ENCODE peak calls at places on chromosomes 13 and 19, in seven cellular contexts. I, A, T, C, K, U and J are unnamed samples.

GRCh38 chr19:47256688-47257410 is 524 bp downstream of the CCDC9 start:
- DNase-seq in I (peak), A (peak), T (peak), C (peak), K (peak), U (peak), J (peak)

GRCh38 chr19:12000152-12000981 is 35.1 kb downstream of the ZNF433 start:
- DNase-seq in I (no peak), A (no peak), T (no peak), C (no peak), K (no peak), U (no peak), J (no peak)

GRCh38 chr13:111239754-111240670 is 80.4 kb upstream of the TEX29 start:
- DNase-seq in I (no peak), A (no peak), T (no peak), C (no peak), K (no peak), U (no peak), J (no peak)

GRCh38 chr19:40246292-40247073 is 20.0 kb upstream of the CCNP start:
- DNase-seq in I (no peak), A (no peak), T (no peak), C (no peak), K (no peak), U (no peak), J (no peak)

GRCh38 chr19:46759817-46760333 is 13.6 kb upstream of the STRN4 start:
- DNase-seq in I (no peak), A (no peak), T (no peak), C (peak), K (no peak), U (no peak), J (no peak)

GRCh38 chr19:35124098-35125060 is 8.8 kb downstream of the FXYD3 start:
- DNase-seq in I (peak), A (peak), T (peak), C (peak), K (peak), U (peak), J (peak)

GRCh38 chr19:45223879-45224278 is 21.3 kb downstream of the EXOC3L2 start:
- DNase-seq in I (no peak), A (no peak), T (no peak), C (no peak), K (no peak), U (no peak), J (no peak)

GRCh38 chr13:40490086-40490723 is 176.2 kb downstream of the FOXO1 start:
- DNase-seq in I (no peak), A (no peak), T (peak), C (no peak), K (no peak), U (no peak), J (peak)

GRCh38 chr13:76239031-76239680 is 603.0 kb downstream of the LMO7 start:
- DNase-seq in I (no peak), A (no peak), T (no peak), C (no peak), K (no peak), U (no peak), J (no peak)

GRCh38 chr13:35787937-35788336 is 311.4 kb upstream of the MAB21L1 start:
- DNase-seq in I (no peak), A (no peak), T (no peak), C (no peak), K (no peak), U (no peak), J (no peak)

GRCh38 chr13:66805657-66806056 is 424.5 kb downstream of the PCDH9 start:
- DNase-seq in I (no peak), A (no peak), T (no peak), C (no peak), K (peak), U (no peak), J (no peak)

GRCh38 chr19:872266-872951 is 12.9 kb downstream of the CFD start:
- DNase-seq in I (peak), A (peak), T (peak), C (no peak), K (no peak), U (no peak), J (peak)

GRCh38 chr19:48362716-48363499 is 832 bp downstream of the TMEM143 start:
- DNase-seq in I (peak), A (peak), T (peak), C (peak), K (peak), U (peak), J (peak)

GRCh38 chr19:48365602-48366001 is 1.4 kb downstream of the SYNGR4 start:
- DNase-seq in I (no peak), A (no peak), T (no peak), C (no peak), K (no peak), U (no peak), J (no peak)

GRCh38 chr19:48363810-48364563 is at the start of the genes SYNGR4 and TMEM143:
- DNase-seq in I (peak), A (peak), T (peak), C (peak), K (peak), U (peak), J (peak)

GRCh38 chr19:48363500-48363809 is 285 bp downstream of the TMEM143 start:
- DNase-seq in I (no peak), A (no peak), T (no peak), C (no peak), K (peak), U (no peak), J (no peak)

DNA sequence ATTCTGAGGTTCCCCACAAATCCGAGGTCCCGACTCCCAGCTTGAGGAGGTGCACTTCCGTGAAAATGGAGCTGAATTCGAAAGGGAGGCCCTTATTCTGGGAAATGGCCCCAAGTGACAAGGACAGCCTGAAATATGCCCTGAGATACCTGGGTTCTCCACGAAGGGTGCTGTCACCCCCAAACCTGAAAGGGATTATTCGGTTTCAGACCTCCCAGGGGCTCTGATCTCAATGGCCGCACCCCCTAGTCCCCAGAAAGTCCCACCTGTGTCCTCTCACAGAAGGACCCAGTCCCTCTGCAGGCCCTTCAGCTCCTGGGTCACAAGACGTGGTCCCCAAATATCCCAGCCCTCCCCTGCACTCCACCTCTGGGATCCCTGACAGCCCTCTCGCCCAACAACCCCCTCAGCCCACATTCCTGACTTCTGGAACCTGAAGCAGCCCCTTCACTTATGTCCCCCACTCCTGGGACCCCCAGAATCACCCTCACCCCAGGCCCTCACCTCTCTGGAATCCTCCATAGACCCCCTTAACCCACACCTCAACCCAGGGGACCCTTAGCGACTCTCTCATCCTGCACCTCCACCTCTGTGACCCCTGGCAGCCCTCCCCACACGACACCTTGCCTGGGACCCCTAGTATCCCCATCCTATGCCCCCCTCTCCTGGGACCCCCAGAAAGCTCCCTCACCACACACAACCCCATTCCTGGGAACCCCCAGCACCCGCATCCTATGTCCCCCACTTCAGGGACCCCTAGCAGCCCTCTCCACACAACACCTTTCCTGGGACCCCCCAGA is 597 bp downstream of the SYNGR4 start:
- DNase-seq in I (no peak), A (no peak), T (peak), C (no peak), K (no peak), U (no peak), J (no peak)
- H3K27ac ChIP-seq in I (no peak), A (peak), T (peak), C (peak), K (peak), U (peak), J (peak)

DNA sequence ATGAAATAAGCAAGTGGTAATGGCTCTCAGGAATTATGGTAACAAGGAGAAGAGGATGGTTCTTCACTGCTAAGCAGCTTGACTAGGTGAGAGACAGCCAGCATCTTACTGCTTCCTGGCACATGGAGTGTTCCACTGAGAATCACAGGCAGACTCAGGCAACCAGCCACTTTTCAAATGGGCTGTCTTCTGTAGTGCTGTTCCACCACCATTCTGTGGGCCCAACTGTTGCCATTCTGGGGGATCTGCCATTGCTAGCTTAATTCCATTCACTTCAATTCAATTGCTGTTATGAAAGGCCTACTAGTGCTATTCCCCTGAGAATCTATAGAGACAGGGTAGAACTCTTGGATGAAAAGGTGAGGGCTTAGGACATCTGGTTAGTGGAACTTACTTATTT is 341.9 kb downstream of the KCNRG start:
- DNase-seq in I (no peak), A (no peak), T (no peak), C (no peak), K (no peak), U (no peak), J (no peak)
- H3K27ac ChIP-seq in I (no peak), A (no peak), T (no peak), C (peak), K (no peak), U (no peak), J (no peak)

GRCh38 chr19:19466201-19466600 is 49.1 kb downstream of the TSSK6 start:
- DNase-seq in I (no peak), A (peak), T (no peak), C (no peak), K (peak), U (no peak), J (no peak)

GRCh38 chr19:19463348-19464117 is 51.8 kb downstream of the TSSK6 start:
- DNase-seq in I (no peak), A (peak), T (no peak), C (no peak), K (peak), U (no peak), J (no peak)

GRCh38 chr19:19465436-19466070 is 49.8 kb downstream of the TSSK6 start:
- DNase-seq in I (no peak), A (peak), T (no peak), C (no peak), K (no peak), U (no peak), J (no peak)

GRCh38 chr19:19461671-19462622 is 53.4 kb downstream of the TSSK6 start:
- DNase-seq in I (peak), A (peak), T (peak), C (peak), K (peak), U (no peak), J (no peak)

DNA sequence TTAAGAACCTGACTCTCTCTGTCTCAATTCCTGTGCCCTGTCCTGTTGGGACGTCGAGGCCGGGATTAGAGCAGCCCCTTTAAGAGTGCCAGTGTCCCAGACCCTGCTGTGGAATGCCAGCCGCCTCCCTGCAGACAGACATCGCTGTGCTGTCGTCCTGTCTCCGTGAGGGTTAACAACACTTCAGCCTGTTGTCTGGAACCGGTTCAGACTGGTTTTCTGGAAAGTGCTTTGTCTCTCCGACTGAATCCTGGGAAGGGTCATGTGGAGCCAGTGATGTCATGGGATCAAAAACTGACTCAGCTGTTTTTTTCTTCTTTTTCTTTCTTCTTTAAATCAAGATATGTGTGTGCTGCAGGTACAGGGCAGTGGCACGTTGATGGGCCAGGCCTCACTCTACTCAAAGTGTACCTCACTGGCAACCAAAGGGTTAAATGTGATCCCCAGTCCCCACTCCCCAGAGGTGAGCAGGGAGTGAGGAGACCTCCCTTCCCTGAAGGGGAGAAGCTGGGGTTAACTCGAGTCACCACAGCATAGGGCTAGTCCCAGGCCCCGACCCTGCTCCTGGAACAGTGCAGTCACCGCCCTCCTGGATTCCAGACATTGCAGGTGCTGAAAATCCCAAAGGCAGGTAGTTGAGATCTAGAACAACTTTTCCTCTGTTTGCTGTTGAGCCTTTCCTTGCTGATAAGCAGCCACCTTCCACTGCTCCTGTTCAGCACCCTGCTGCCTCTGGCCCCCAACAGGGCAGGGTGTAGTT is 50.8 kb downstream of the TSSK6 start:
- DNase-seq in I (no peak), A (peak), T (no peak), C (no peak), K (no peak), U (no peak), J (no peak)
- H3K27ac ChIP-seq in I (peak), A (peak), T (peak), C (no peak), K (peak), U (no peak), J (no peak)

DNA sequence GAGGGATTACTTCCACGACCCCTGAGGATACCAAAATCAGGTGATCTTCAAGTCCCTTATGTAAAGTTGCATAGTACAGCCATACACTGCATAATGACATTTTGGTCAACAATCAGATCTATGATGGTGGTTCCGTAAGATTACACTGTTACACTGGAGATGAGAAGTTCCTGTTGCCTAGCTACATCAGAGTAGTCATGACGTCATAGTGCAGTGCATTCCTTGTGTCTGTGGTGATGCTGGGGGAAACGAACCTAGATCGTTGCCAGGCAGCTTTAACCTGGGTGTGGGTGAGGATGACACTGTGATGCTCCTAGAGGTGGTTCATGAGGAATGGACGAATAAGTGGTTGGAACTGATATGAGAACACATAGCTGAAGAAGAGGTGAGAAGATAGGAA is 9.1 kb downstream of the ZNF610 start:
- DNase-seq in I (no peak), A (no peak), T (no peak), C (no peak), K (no peak), U (no peak), J (no peak)
- H3K27ac ChIP-seq in I (no peak), A (no peak), T (no peak), C (no peak), K (no peak), U (no peak), J (no peak)

DNA sequence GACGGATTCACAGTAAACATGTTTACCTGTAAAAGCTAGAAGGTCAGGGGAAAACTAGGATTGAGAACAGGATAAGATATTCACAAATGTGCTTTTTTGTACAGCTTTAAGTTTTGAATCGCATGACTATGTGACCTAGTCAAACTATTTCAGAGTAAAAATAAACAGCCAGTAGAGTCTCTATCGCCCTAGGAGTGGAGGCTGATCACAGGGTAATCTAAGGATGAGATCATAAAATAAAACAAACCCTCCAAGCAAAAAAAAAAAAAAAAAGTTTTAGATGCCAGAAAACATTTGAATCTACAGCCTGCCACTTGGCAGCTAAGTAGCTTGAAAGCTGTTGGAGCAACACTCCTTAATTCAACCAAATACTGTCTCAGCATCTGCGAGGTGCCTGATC is 26.8 kb downstream of the ZNF350 start:
- DNase-seq in I (no peak), A (no peak), T (no peak), C (peak), K (no peak), U (no peak), J (no peak)
- H3K27ac ChIP-seq in I (no peak), A (no peak), T (no peak), C (peak), K (no peak), U (no peak), J (no peak)